ENCODE peak calls at places on chromosome 7, in six cellular contexts. One of them, this sample, is unnamed. For H3K4me1, the result is how much of the 10 kb centered on the place peaks cover.

GRCh38 chr7:133051066-133051465 is 30.8 kb downstream of the CHCHD3 start:
- DNase-seq in adipocyte: peak
- DNase-seq in PC-3: no peak
- DNase-seq in aorta: no peak
- DNase-seq in testis: peak
- DNase-seq in body of pancreas: peak
- DNase-seq in this sample: no peak

GRCh38 chr7:152583006-152583405 is 92.9 kb downstream of the XRCC2 start:
- DNase-seq in adipocyte: no peak
- DNase-seq in PC-3: no peak
- DNase-seq in aorta: no peak
- DNase-seq in testis: no peak
- DNase-seq in body of pancreas: no peak
- DNase-seq in this sample: no peak

GRCh38 chr7:141074162-141074989 is 512 bp downstream of the TMEM178B start:
- DNase-seq in adipocyte: peak
- DNase-seq in PC-3: peak
- DNase-seq in aorta: peak
- DNase-seq in testis: peak
- DNase-seq in body of pancreas: no peak
- DNase-seq in this sample: no peak

GRCh38 chr7:36021917-36022550 is 131.0 kb upstream of the EEPD1 start:
- DNase-seq in adipocyte: no peak
- DNase-seq in PC-3: no peak
- DNase-seq in aorta: no peak
- DNase-seq in testis: peak
- DNase-seq in body of pancreas: no peak
- DNase-seq in this sample: no peak

GRCh38 chr7:148911626-148912025 is 27.5 kb upstream of the EZH2 start:
- DNase-seq in adipocyte: no peak
- DNase-seq in PC-3: no peak
- DNase-seq in aorta: no peak
- DNase-seq in testis: no peak
- DNase-seq in body of pancreas: no peak
- DNase-seq in this sample: no peak

GRCh38 chr7:98240961-98241673 is 10.9 kb downstream of the TECPR1 start:
- DNase-seq in adipocyte: peak
- DNase-seq in PC-3: peak
- DNase-seq in aorta: peak
- DNase-seq in testis: peak
- DNase-seq in body of pancreas: peak
- DNase-seq in this sample: peak

GRCh38 chr7:47581442-47581820 is 480 bp downstream of the TNS3 start:
- DNase-seq in adipocyte: peak
- DNase-seq in PC-3: peak
- DNase-seq in aorta: peak
- DNase-seq in testis: peak
- DNase-seq in body of pancreas: peak
- DNase-seq in this sample: no peak

GRCh38 chr7:39428221-39428620 is 138.0 kb upstream of the YAE1 start:
- DNase-seq in adipocyte: peak
- DNase-seq in PC-3: peak
- DNase-seq in aorta: no peak
- DNase-seq in testis: no peak
- DNase-seq in body of pancreas: no peak
- DNase-seq in this sample: no peak

GRCh38 chr7:44289341-44290249 is 35.8 kb downstream of the CAMK2B start:
- DNase-seq in adipocyte: no peak
- DNase-seq in PC-3: no peak
- DNase-seq in aorta: peak
- DNase-seq in testis: no peak
- DNase-seq in body of pancreas: no peak
- DNase-seq in this sample: no peak

GRCh38 chr7:26686448-26686981 is 177.9 kb downstream of the SKAP2 start:
- DNase-seq in adipocyte: peak
- DNase-seq in PC-3: peak
- DNase-seq in aorta: peak
- DNase-seq in testis: no peak
- DNase-seq in body of pancreas: peak
- DNase-seq in this sample: no peak

GRCh38 chr7:148963583-148964509 is 64.5 kb downstream of the PDIA4 start:
- DNase-seq in adipocyte: peak
- DNase-seq in PC-3: peak
- DNase-seq in aorta: no peak
- DNase-seq in testis: no peak
- DNase-seq in body of pancreas: no peak
- DNase-seq in this sample: no peak

GRCh38 chr7:77903597-77903996 is 105.0 kb downstream of the PHTF2 start:
- DNase-seq in adipocyte: peak
- DNase-seq in PC-3: peak
- DNase-seq in aorta: no peak
- DNase-seq in testis: no peak
- DNase-seq in body of pancreas: no peak
- DNase-seq in this sample: no peak

GRCh38 chr7:27693794-27694193 is 31.1 kb upstream of the HIBADH start:
- DNase-seq in adipocyte: no peak
- DNase-seq in PC-3: no peak
- DNase-seq in aorta: no peak
- DNase-seq in testis: no peak
- DNase-seq in body of pancreas: peak
- DNase-seq in this sample: no peak

GRCh38 chr7:75866497-75867389 is 12.1 kb upstream of the RHBDD2 start:
- DNase-seq in adipocyte: peak
- DNase-seq in PC-3: peak
- DNase-seq in aorta: peak
- DNase-seq in testis: peak
- DNase-seq in body of pancreas: peak
- DNase-seq in this sample: peak

GRCh38 chr7:7018290-7018689 is 164.1 kb upstream of the C1GALT1 start:
- DNase-seq in adipocyte: no peak
- DNase-seq in PC-3: peak
- DNase-seq in aorta: no peak
- DNase-seq in testis: no peak
- DNase-seq in body of pancreas: no peak
- DNase-seq in this sample: no peak

GRCh38 chr7:51316666-51317581 is at the start of gene COBL:
- DNase-seq in adipocyte: no peak
- DNase-seq in PC-3: peak
- DNase-seq in aorta: no peak
- DNase-seq in testis: peak
- DNase-seq in body of pancreas: peak
- DNase-seq in this sample: no peak

GRCh38 chr7:1460757-1461639 is 1.7 kb upstream of the MICALL2 start:
- DNase-seq in adipocyte: no peak
- DNase-seq in PC-3: peak
- DNase-seq in aorta: peak
- DNase-seq in testis: peak
- DNase-seq in body of pancreas: peak
- DNase-seq in this sample: no peak
- H3K4me1 ChIP-seq in adipocyte: under half
- H3K4me1 ChIP-seq in PC-3: under half
- H3K4me1 ChIP-seq in aorta: under half
- H3K4me1 ChIP-seq in testis: under half
- H3K4me1 ChIP-seq in body of pancreas: under half
- H3K4me1 ChIP-seq in this sample: under half

GRCh38 chr7:155806096-155806871 is 6.0 kb downstream of the SHH start:
- DNase-seq in adipocyte: no peak
- DNase-seq in PC-3: no peak
- DNase-seq in aorta: no peak
- DNase-seq in testis: peak
- DNase-seq in body of pancreas: no peak
- DNase-seq in this sample: no peak
- H3K4me3 ChIP-seq in adipocyte: peak
- H3K4me3 ChIP-seq in PC-3: no peak
- H3K4me3 ChIP-seq in aorta: no peak
- H3K4me3 ChIP-seq in testis: peak
- H3K4me3 ChIP-seq in body of pancreas: no peak
- H3K4me3 ChIP-seq in this sample: no peak

GRCh38 chr7:42932861-42933591 is 850 bp downstream of the MRPL32 start:
- DNase-seq in adipocyte: peak
- DNase-seq in PC-3: peak
- DNase-seq in aorta: no peak
- DNase-seq in testis: peak
- DNase-seq in body of pancreas: peak
- DNase-seq in this sample: no peak

GRCh38 chr7:42931834-42932651 is at the start of the genes MRPL32 and PSMA2:
- DNase-seq in adipocyte: peak
- DNase-seq in PC-3: peak
- DNase-seq in aorta: peak
- DNase-seq in testis: peak
- DNase-seq in body of pancreas: peak
- DNase-seq in this sample: peak

GRCh38 chr7:42929449-42929848 is 2.5 kb downstream of the PSMA2 start:
- DNase-seq in adipocyte: no peak
- DNase-seq in PC-3: no peak
- DNase-seq in aorta: no peak
- DNase-seq in testis: no peak
- DNase-seq in body of pancreas: no peak
- DNase-seq in this sample: no peak

GRCh38 chr7:42930889-42931288 is 1.1 kb downstream of the PSMA2 start:
- DNase-seq in adipocyte: peak
- DNase-seq in PC-3: no peak
- DNase-seq in aorta: no peak
- DNase-seq in testis: no peak
- DNase-seq in body of pancreas: no peak
- DNase-seq in this sample: no peak

DNA sequence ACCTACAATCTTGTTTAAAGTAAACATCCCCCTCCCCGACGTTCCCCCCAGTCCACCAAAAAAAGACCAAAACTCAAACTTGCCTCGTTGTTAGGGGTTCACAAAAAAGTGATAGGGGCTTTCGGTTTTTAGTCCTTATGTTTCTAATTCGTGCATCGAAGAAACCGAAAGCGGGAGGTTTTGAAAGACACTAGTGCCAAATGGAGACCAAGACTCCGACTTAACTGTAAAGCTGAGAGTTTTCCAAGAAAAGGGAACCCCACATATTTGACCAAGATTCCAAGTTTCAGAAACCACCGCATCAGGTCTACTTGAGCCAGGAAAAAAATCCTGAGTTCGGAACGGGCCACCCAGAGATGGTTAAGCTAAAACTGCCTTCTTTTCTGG is 534 bp downstream of the PSMA2 start:
- DNase-seq in adipocyte: peak
- DNase-seq in PC-3: no peak
- DNase-seq in aorta: no peak
- DNase-seq in testis: no peak
- DNase-seq in body of pancreas: no peak
- DNase-seq in this sample: no peak
- H3K4me1 ChIP-seq in adipocyte: under half
- H3K4me1 ChIP-seq in PC-3: under half
- H3K4me1 ChIP-seq in aorta: under half
- H3K4me1 ChIP-seq in testis: under half
- H3K4me1 ChIP-seq in body of pancreas: under half
- H3K4me1 ChIP-seq in this sample: half or more

GRCh38 chr7:1607001-1607400 is 37.2 kb upstream of the PSMG3 start:
- DNase-seq in adipocyte: no peak
- DNase-seq in PC-3: no peak
- DNase-seq in aorta: no peak
- DNase-seq in testis: no peak
- DNase-seq in body of pancreas: no peak
- DNase-seq in this sample: no peak

GRCh38 chr7:1607686-1608085 is 37.9 kb upstream of the PSMG3 start:
- DNase-seq in adipocyte: no peak
- DNase-seq in PC-3: no peak
- DNase-seq in aorta: no peak
- DNase-seq in testis: no peak
- DNase-seq in body of pancreas: no peak
- DNase-seq in this sample: no peak

GRCh38 chr7:1610678-1611302 is 41.0 kb upstream of the PSMG3 start:
- DNase-seq in adipocyte: no peak
- DNase-seq in PC-3: no peak
- DNase-seq in aorta: no peak
- DNase-seq in testis: no peak
- DNase-seq in body of pancreas: no peak
- DNase-seq in this sample: no peak

GRCh38 chr7:1610013-1610677 is 40.3 kb upstream of the PSMG3 start:
- DNase-seq in adipocyte: no peak
- DNase-seq in PC-3: no peak
- DNase-seq in aorta: no peak
- DNase-seq in testis: no peak
- DNase-seq in body of pancreas: no peak
- DNase-seq in this sample: no peak

GRCh38 chr7:1608318-1608717 is 38.5 kb upstream of the PSMG3 start:
- DNase-seq in adipocyte: no peak
- DNase-seq in PC-3: no peak
- DNase-seq in aorta: no peak
- DNase-seq in testis: no peak
- DNase-seq in body of pancreas: no peak
- DNase-seq in this sample: no peak
- H3K4me3 ChIP-seq in adipocyte: no peak
- H3K4me3 ChIP-seq in PC-3: no peak
- H3K4me3 ChIP-seq in aorta: no peak
- H3K4me3 ChIP-seq in testis: no peak
- H3K4me3 ChIP-seq in body of pancreas: no peak
- H3K4me3 ChIP-seq in this sample: no peak

DNA sequence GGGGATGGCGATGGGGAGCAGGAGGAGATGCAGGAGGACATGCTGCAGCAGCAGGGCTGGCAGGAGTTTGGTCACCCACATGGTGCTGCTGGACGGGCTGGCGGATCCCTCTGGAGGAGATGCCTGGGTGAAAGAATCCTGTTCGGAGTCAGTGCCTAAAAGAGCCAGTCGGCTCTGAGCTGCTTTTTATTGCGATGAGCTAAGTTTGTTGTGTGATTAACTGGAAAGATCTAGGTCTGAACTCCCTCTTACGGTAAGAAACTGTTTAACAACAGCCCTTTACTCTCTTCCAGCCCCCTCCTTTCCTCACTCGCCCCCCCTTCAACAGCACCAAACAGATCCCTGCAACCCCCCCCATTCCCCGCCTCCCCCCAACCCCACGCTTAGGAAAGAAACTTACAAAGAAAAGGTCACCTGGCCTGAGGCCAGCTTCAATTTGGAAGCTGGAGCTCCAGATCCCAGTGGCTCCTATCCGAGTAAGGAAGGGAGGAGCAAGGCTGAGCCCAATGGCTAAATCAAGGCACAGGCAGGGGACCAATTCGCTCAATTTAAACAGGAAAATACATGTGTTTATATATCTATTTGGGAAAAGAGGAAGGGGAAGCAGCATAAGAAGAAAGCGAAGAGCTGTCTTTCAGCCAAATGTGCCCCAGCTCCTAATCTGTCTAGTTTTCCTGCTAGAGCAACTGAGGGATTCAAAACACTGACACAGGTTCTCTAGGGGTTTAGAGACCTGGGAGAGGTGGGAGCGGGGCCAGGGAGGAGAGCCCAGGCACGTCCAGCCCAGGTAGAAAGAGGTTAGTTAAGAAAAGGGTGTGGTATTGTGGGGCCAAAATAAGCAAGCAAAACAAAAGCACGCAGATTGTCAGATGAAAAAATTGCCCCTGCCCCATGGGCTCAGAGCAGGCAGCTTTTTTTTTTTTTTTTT is at the start of gene HGF:
- DNase-seq in adipocyte: peak
- DNase-seq in PC-3: peak
- DNase-seq in aorta: peak
- DNase-seq in testis: peak
- DNase-seq in body of pancreas: peak
- DNase-seq in this sample: no peak
- H3K4me1 ChIP-seq in adipocyte: under half
- H3K4me1 ChIP-seq in PC-3: under half
- H3K4me1 ChIP-seq in aorta: under half
- H3K4me1 ChIP-seq in testis: under half
- H3K4me1 ChIP-seq in body of pancreas: under half
- H3K4me1 ChIP-seq in this sample: under half